ENCODE peak calls at places on chromosome 13, in seven cellular contexts. One of them, this sample, is unnamed.

GRCh38 chr13:101695870-101696516 is 243.5 kb downstream of the ITGBL1 start:
- DNase-seq in HCT116: no peak
- DNase-seq in SK-N-SH: no peak
- DNase-seq in HepG2: no peak
- DNase-seq in K562: no peak
- DNase-seq in H1: no peak
- DNase-seq in GM12878: no peak
- DNase-seq in this sample: no peak

GRCh38 chr13:103328899-103329298 is 262.7 kb upstream of the SLC10A2 start:
- DNase-seq in HCT116: no peak
- DNase-seq in SK-N-SH: no peak
- DNase-seq in HepG2: no peak
- DNase-seq in K562: no peak
- DNase-seq in H1: no peak
- DNase-seq in GM12878: no peak
- DNase-seq in this sample: peak

GRCh38 chr13:73945871-73946270 is 188.3 kb downstream of the KLF12 start:
- DNase-seq in HCT116: no peak
- DNase-seq in SK-N-SH: peak
- DNase-seq in HepG2: no peak
- DNase-seq in K562: no peak
- DNase-seq in H1: no peak
- DNase-seq in GM12878: no peak
- DNase-seq in this sample: no peak

GRCh38 chr13:114107686-114108081 is 24.7 kb downstream of the RASA3 start:
- DNase-seq in HCT116: no peak
- DNase-seq in SK-N-SH: peak
- DNase-seq in HepG2: no peak
- DNase-seq in K562: no peak
- DNase-seq in H1: no peak
- DNase-seq in GM12878: no peak
- DNase-seq in this sample: no peak

GRCh38 chr13:25738797-25739196 is 313.0 kb downstream of the SHISA2 start:
- DNase-seq in HCT116: no peak
- DNase-seq in SK-N-SH: no peak
- DNase-seq in HepG2: no peak
- DNase-seq in K562: no peak
- DNase-seq in H1: no peak
- DNase-seq in GM12878: no peak
- DNase-seq in this sample: no peak

GRCh38 chr13:87999141-87999765 is 328.1 kb downstream of the SLITRK5 start:
- DNase-seq in HCT116: no peak
- DNase-seq in SK-N-SH: no peak
- DNase-seq in HepG2: no peak
- DNase-seq in K562: no peak
- DNase-seq in H1: no peak
- DNase-seq in GM12878: no peak
- DNase-seq in this sample: no peak

GRCh38 chr13:111031531-111031961 is 83.6 kb upstream of the ARHGEF7 start:
- DNase-seq in HCT116: no peak
- DNase-seq in SK-N-SH: no peak
- DNase-seq in HepG2: no peak
- DNase-seq in K562: no peak
- DNase-seq in H1: peak
- DNase-seq in GM12878: no peak
- DNase-seq in this sample: no peak

GRCh38 chr13:33756929-33757328 is 61.0 kb upstream of the RFC3 start:
- DNase-seq in HCT116: no peak
- DNase-seq in SK-N-SH: no peak
- DNase-seq in HepG2: no peak
- DNase-seq in K562: no peak
- DNase-seq in H1: no peak
- DNase-seq in GM12878: no peak
- DNase-seq in this sample: no peak

GRCh38 chr13:51624207-51624606 is 39.9 kb downstream of the WDFY2 start:
- DNase-seq in HCT116: no peak
- DNase-seq in SK-N-SH: no peak
- DNase-seq in HepG2: no peak
- DNase-seq in K562: no peak
- DNase-seq in H1: no peak
- DNase-seq in GM12878: no peak
- DNase-seq in this sample: no peak

GRCh38 chr13:67278230-67278629 is 48.1 kb upstream of the PCDH9 start:
- DNase-seq in HCT116: no peak
- DNase-seq in SK-N-SH: no peak
- DNase-seq in HepG2: no peak
- DNase-seq in K562: no peak
- DNase-seq in H1: no peak
- DNase-seq in GM12878: no peak
- DNase-seq in this sample: no peak

GRCh38 chr13:57624565-57625435 is 6.7 kb upstream of the PCDH17 start:
- DNase-seq in HCT116: no peak
- DNase-seq in SK-N-SH: peak
- DNase-seq in HepG2: peak
- DNase-seq in K562: peak
- DNase-seq in H1: no peak
- DNase-seq in GM12878: no peak
- DNase-seq in this sample: peak

GRCh38 chr13:102038787-102039186 is 363.1 kb downstream of the FGF14 start:
- DNase-seq in HCT116: no peak
- DNase-seq in SK-N-SH: no peak
- DNase-seq in HepG2: no peak
- DNase-seq in K562: no peak
- DNase-seq in H1: no peak
- DNase-seq in GM12878: no peak
- DNase-seq in this sample: no peak

GRCh38 chr13:100269837-100270236 is 180.9 kb downstream of the PCCA start:
- DNase-seq in HCT116: no peak
- DNase-seq in SK-N-SH: no peak
- DNase-seq in HepG2: no peak
- DNase-seq in K562: no peak
- DNase-seq in H1: no peak
- DNase-seq in GM12878: no peak
- DNase-seq in this sample: no peak

GRCh38 chr13:43153436-43154082 is 130.2 kb downstream of the DNAJC15 start:
- DNase-seq in HCT116: no peak
- DNase-seq in SK-N-SH: no peak
- DNase-seq in HepG2: no peak
- DNase-seq in K562: no peak
- DNase-seq in H1: no peak
- DNase-seq in GM12878: no peak
- DNase-seq in this sample: no peak

GRCh38 chr13:78910147-78910546 is 251.2 kb upstream of the OBI1 start:
- DNase-seq in HCT116: no peak
- DNase-seq in SK-N-SH: no peak
- DNase-seq in HepG2: no peak
- DNase-seq in K562: no peak
- DNase-seq in H1: no peak
- DNase-seq in GM12878: no peak
- DNase-seq in this sample: no peak

GRCh38 chr13:78913656-78914055 is 254.7 kb upstream of the OBI1 start:
- DNase-seq in HCT116: no peak
- DNase-seq in SK-N-SH: no peak
- DNase-seq in HepG2: no peak
- DNase-seq in K562: no peak
- DNase-seq in H1: no peak
- DNase-seq in GM12878: no peak
- DNase-seq in this sample: no peak

DNA sequence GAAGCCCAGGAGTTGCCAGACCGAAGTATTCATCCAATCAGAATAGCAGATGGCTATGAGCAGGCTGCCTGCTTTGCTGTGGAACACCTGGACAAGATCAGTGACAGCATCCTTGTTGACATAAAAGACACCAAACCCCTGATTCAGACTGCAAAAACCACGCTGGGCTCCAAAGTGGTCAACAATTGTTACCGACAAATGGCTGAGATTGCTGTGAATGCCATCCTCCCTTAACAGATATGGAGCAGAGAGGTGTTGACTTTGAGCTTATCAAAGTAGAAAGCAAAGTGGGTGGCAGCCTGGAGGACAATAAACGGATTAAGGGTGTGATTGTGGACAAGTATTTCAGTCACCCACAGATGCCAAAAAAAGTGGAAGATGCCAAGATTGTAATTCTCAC is 250.3 kb upstream of the OBI1 start:
- DNase-seq in HCT116: no peak
- DNase-seq in SK-N-SH: no peak
- DNase-seq in HepG2: no peak
- DNase-seq in K562: no peak
- DNase-seq in H1: no peak
- DNase-seq in GM12878: no peak
- DNase-seq in this sample: no peak
- TF ChIP-seq JUND in HCT116: no peak
- TF ChIP-seq JUND in SK-N-SH: no peak
- TF ChIP-seq JUND in HepG2: no peak
- TF ChIP-seq JUND in K562: no peak
- TF ChIP-seq JUND in H1: no peak
- TF ChIP-seq JUND in GM12878: no peak
- TF ChIP-seq JUND in this sample: no peak

DNA sequence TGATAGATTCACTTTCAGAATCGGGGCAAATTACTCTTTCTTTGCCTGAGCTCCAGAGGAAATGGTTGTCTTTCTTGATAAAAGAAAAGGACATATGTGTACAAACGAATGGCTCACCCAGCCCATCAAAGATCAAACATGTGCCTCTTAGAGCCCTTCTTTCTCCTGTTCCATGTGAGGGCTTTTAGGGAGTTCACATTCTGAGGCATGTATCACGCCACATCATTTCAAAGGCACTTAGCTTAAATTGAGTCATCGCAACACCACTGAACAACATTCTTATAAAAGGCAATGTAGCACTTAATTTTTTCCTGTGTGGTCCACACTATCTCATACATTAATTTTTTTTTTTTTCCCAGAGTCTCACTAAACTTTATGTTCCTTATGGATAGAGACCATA is 521.0 kb downstream of the SUCLA2 start:
- DNase-seq in HCT116: no peak
- DNase-seq in SK-N-SH: no peak
- DNase-seq in HepG2: no peak
- DNase-seq in K562: no peak
- DNase-seq in H1: no peak
- DNase-seq in GM12878: no peak
- DNase-seq in this sample: no peak
- TF ChIP-seq JUND in HCT116: no peak
- TF ChIP-seq JUND in SK-N-SH: peak
- TF ChIP-seq JUND in HepG2: no peak
- TF ChIP-seq JUND in K562: no peak
- TF ChIP-seq JUND in H1: no peak
- TF ChIP-seq JUND in GM12878: no peak
- TF ChIP-seq JUND in this sample: no peak

GRCh38 chr13:24076636-24077035 is 83.9 kb upstream of the SPATA13 start:
- DNase-seq in HCT116: no peak
- DNase-seq in SK-N-SH: no peak
- DNase-seq in HepG2: no peak
- DNase-seq in K562: no peak
- DNase-seq in H1: no peak
- DNase-seq in GM12878: no peak
- DNase-seq in this sample: no peak

GRCh38 chr13:24076124-24076523 is 84.4 kb upstream of the SPATA13 start:
- DNase-seq in HCT116: no peak
- DNase-seq in SK-N-SH: no peak
- DNase-seq in HepG2: peak
- DNase-seq in K562: no peak
- DNase-seq in H1: no peak
- DNase-seq in GM12878: no peak
- DNase-seq in this sample: no peak

GRCh38 chr13:24073657-24074056 is 86.9 kb upstream of the SPATA13 start:
- DNase-seq in HCT116: no peak
- DNase-seq in SK-N-SH: no peak
- DNase-seq in HepG2: no peak
- DNase-seq in K562: no peak
- DNase-seq in H1: no peak
- DNase-seq in GM12878: no peak
- DNase-seq in this sample: no peak

GRCh38 chr13:24074687-24075086 is 85.8 kb upstream of the SPATA13 start:
- DNase-seq in HCT116: no peak
- DNase-seq in SK-N-SH: no peak
- DNase-seq in HepG2: no peak
- DNase-seq in K562: no peak
- DNase-seq in H1: no peak
- DNase-seq in GM12878: no peak
- DNase-seq in this sample: peak

DNA sequence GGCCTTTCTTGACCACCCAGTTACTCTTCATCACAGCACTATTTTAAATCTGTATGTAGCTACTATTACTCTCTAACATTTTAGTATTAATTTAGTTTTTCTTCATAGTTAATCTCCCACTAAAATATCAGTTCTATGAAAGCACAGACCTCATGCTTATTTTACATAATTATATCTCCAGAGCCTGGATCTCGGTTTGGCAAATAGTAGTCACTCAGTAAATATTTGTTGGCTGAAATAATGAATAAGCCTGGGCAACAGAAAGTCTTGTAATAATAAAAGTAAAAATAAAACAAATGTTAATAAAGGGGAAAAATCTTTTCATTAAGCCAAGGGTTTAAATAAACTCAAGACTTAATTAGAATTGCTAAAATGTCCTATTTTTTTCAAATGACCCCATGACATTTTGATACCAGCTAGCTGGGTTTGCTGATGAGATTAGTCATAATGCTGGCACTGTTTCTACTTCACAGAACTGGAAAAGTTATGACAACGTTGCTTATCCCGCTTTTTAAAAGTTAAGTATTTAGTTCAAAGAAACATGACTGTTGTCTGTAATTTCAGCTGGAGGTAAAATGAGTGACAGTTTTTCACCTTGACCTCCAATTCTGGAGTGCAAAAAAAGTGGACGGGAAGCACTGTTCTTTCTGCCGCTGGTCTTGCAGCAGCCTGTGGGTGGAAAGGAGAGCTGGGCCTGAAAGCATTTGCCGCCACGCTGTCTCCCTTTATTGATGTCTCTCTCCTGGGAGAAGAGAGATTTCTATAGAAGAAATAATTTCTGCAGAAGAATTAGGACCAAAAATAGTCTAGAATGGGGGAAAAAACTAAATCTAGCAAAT is 85.2 kb upstream of the SPATA13 start:
- DNase-seq in HCT116: no peak
- DNase-seq in SK-N-SH: no peak
- DNase-seq in HepG2: peak
- DNase-seq in K562: no peak
- DNase-seq in H1: no peak
- DNase-seq in GM12878: no peak
- DNase-seq in this sample: no peak
- TF ChIP-seq JUND in HCT116: no peak
- TF ChIP-seq JUND in SK-N-SH: no peak
- TF ChIP-seq JUND in HepG2: no peak
- TF ChIP-seq JUND in K562: no peak
- TF ChIP-seq JUND in H1: no peak
- TF ChIP-seq JUND in GM12878: no peak
- TF ChIP-seq JUND in this sample: no peak

DNA sequence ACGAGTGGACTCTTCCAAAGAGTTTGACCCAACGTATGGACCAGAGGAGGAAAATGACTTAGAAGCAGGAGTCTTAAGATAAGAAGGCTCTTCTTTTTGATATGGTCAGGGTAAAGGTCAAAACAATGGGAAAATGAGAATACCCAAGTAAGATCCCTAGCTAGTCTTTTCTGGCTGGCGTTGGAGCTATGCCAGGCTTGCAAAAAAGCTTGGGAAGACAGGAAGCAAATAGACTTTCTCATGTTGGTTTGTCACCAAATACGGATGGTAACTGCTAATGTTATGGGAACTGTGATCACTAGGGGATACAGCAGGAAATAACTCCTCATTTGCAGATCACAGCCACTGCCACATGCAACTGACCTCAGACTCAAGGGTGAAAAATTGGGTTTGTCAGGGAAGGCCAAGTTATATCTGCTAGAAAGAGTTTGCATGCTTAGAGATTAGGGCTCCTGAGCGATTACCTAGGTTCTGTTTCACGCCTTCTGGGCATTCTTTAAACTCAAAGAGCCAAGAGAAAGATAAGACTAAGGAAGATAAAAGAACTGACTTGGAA is 162.9 kb downstream of the NHLRC3 start:
- DNase-seq in HCT116: no peak
- DNase-seq in SK-N-SH: no peak
- DNase-seq in HepG2: no peak
- DNase-seq in K562: no peak
- DNase-seq in H1: no peak
- DNase-seq in GM12878: no peak
- DNase-seq in this sample: no peak
- TF ChIP-seq JUND in HCT116: no peak
- TF ChIP-seq JUND in SK-N-SH: no peak
- TF ChIP-seq JUND in HepG2: no peak
- TF ChIP-seq JUND in K562: no peak
- TF ChIP-seq JUND in H1: no peak
- TF ChIP-seq JUND in GM12878: no peak
- TF ChIP-seq JUND in this sample: no peak